ENCODE peak calls at places on chromosomes 1 and 21, in nine cellular contexts. K is transverse colon, W is IMR-90, B is ovary, G is heart left ventricle, E is prostate gland, L is breast epithelium, A is stomach, J is uterus. F is an unnamed sample.

GRCh38 chr1:94866178-94866822 is 46.1 kb downstream of the SLC44A3 start:
- DNase-seq in K (no peak), W (peak; percentile 86), B (no peak), G (no peak), E (no peak), L (no peak), A (no peak), J (no peak), F (no peak)

GRCh38 chr1:181141431-181141910 is 53.0 kb downstream of the IER5 start:
- DNase-seq in K (peak; percentile 25), W (peak; percentile 95), B (no peak), G (no peak), E (no peak), L (no peak), A (peak; percentile 39), J (no peak), F (no peak)

GRCh38 chr1:14296795-14297194 is 301.7 kb upstream of the KAZN start:
- DNase-seq in K (no peak), W (peak; percentile 11), B (no peak), G (no peak), E (no peak), L (no peak), A (no peak), J (no peak), F (no peak)

GRCh38 chr1:60989745-60990718 is 92.3 kb upstream of the NFIA start:
- DNase-seq in K (no peak), W (peak; percentile 83), B (peak; percentile 52), G (no peak), E (no peak), L (no peak), A (no peak), J (peak; percentile 67), F (peak; percentile 19)

GRCh38 chr1:64043976-64044375 is 159.4 kb upstream of the UBE2U start:
- DNase-seq in K (no peak), W (peak; percentile 31), B (no peak), G (no peak), E (no peak), L (no peak), A (no peak), J (peak; percentile 17), F (no peak)

GRCh38 chr1:109499081-109499480 is 5.2 kb downstream of the CYB561D1 start:
- DNase-seq in K (no peak), W (no peak), B (no peak), G (no peak), E (no peak), L (no peak), A (no peak), J (no peak), F (no peak)

GRCh38 chr1:194568610-194569009 is 1382.2 kb upstream of the B3GALT2 start:
- DNase-seq in K (no peak), W (peak; percentile 12), B (no peak), G (no peak), E (no peak), L (no peak), A (no peak), J (no peak), F (no peak)

GRCh38 chr1:113226118-113226517 is 153.1 kb downstream of the LRIG2 start:
- DNase-seq in K (peak; percentile 44), W (no peak), B (peak; percentile 54), G (no peak), E (no peak), L (no peak), A (no peak), J (no peak), F (no peak)

GRCh38 chr1:212430416-212430815 is 2.3 kb upstream of the NENF start:
- DNase-seq in K (no peak), W (peak; percentile 85), B (no peak), G (no peak), E (no peak), L (no peak), A (no peak), J (no peak), F (no peak)

GRCh38 chr1:58936973-58937372 is 153.1 kb upstream of the JUN start:
- DNase-seq in K (no peak), W (no peak), B (no peak), G (no peak), E (no peak), L (no peak), A (no peak), J (no peak), F (no peak)

GRCh38 chr1:25702101-25702775 is 85.6 kb downstream of the MAN1C1 start:
- DNase-seq in K (no peak), W (peak; percentile 57), B (no peak), G (no peak), E (no peak), L (no peak), A (no peak), J (peak; percentile 46), F (no peak)

GRCh38 chr1:241957692-241958494 is at the start of gene BECN2:
- DNase-seq in K (no peak), W (no peak), B (no peak), G (no peak), E (no peak), L (no peak), A (no peak), J (no peak), F (no peak)

GRCh38 chr1:3352084-3352951 is 102.1 kb upstream of the ARHGEF16 start:
- DNase-seq in K (peak; percentile 39), W (peak; percentile 18), B (peak; percentile 84), G (no peak), E (peak; percentile 35), L (no peak), A (no peak), J (peak; percentile 85), F (no peak)

GRCh38 chr1:200022239-200022804 is 5.2 kb upstream of the NR5A2 start:
- DNase-seq in K (no peak), W (no peak), B (no peak), G (no peak), E (no peak), L (no peak), A (no peak), J (no peak), F (no peak)

GRCh38 chr1:6348511-6349191 is 44.9 kb downstream of the ACOT7 start:
- DNase-seq in K (peak; percentile 43), W (peak; percentile 32), B (no peak), G (no peak), E (no peak), L (no peak), A (peak; percentile 41), J (no peak), F (no peak)

GRCh38 chr1:3174487-3175247 is 105.7 kb downstream of the PRDM16 start:
- DNase-seq in K (peak; percentile 38), W (no peak), B (peak; percentile 76), G (peak; percentile 80), E (peak; percentile 91), L (peak; percentile 81), A (peak; percentile 90), J (peak; percentile 56), F (peak; percentile 57)

GRCh38 chr21:37582613-37583012 is 216.0 kb downstream of the DYRK1A start:
- DNase-seq in K (no peak), W (peak; percentile 77), B (no peak), G (no peak), E (peak; percentile 12), L (no peak), A (no peak), J (peak; percentile 27), F (peak; percentile 22)
- TF ChIP-seq CTCF in K (peak; percentile 33), W (peak; percentile 85), B (peak; percentile 46), G (peak; percentile 42), E (no peak), L (peak; percentile 45), A (peak; percentile 46), J (peak; percentile 67), F (peak; percentile 75)

DNA sequence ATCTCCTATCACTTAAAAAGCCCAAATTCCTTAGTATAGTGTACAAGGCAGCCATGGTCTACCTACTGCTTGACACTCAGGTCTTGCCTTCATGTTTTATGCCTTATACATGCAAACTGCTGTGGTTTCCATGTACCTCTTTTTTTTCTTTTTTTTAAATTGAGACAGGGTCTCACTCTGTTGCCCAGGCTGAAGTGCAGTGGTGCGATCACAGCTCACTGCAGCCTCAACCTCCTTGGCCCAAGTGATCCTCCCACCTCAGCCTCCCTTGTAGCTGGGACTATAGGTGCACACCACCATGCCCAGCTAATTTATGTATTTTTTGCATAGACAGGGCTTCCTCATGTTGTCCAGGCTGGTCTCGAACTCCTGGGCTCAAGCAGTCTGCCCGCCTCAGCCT is 8.0 kb downstream of the CD55 start:
- DNase-seq in K (no peak), W (no peak), B (no peak), G (no peak), E (no peak), L (no peak), A (no peak), J (no peak), F (no peak)
- TF ChIP-seq POLR2A in K (no peak), W (no peak), B (no peak), G (no peak), E (no peak), L (no peak), A (no peak), J (no peak), F (no peak)

DNA sequence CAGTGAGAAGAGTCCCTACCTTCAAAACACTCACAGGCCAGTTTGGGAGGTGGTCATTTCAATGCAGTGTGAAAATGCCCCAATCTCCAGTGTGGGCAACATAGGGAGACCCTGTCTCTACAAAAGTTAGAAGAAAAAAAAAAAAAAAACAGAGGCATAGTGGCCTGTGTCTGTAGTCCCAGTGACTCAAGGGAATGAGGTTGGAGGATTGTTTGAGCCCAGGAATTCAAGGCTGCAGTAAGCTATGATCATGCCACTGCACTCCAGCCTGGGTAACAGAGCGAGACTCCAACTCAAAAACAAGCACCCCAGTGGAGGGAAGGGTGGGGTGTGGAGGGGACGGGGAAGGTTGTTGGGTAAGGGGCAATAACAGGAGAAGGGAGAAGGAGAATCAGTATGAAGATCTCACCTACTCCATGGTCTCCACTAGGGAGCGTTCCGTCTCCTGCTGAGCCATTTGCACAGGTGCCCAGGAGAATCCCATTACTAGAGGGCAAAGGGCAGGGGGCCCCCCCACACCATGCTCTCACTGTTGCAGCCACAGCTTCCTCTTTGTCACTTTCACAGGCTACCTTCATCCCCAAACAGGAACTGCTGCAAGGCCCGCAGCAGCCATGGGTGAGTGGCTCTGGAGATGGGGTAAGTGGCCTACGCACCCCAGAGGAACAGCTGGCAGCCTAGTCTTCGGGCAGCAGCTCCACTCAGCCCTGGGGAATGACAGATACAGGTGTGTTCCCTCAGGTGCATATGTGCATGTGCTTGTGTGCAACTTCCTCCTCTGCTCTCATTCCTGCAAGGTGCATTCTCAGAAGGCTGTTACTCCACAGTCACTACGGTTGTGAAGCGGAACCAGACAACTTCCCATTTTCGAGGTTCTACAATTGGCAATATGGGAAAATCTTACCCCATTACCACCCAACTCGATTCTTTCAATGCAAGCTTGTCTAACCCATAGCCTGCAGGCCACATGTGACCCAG is 87.9 kb upstream of the LYST start:
- DNase-seq in K (peak; percentile 54), W (peak; percentile 34), B (no peak), G (peak; percentile 68), E (no peak), L (no peak), A (no peak), J (no peak), F (no peak)
- H3K4me3 ChIP-seq in K (no peak overlapping the region), W (no peak overlapping the region), B (no peak overlapping the region), G (no peak overlapping the region), E (no peak overlapping the region), L (no peak overlapping the region), A (no peak overlapping the region), J (no peak overlapping the region), F (no peak overlapping the region)

DNA sequence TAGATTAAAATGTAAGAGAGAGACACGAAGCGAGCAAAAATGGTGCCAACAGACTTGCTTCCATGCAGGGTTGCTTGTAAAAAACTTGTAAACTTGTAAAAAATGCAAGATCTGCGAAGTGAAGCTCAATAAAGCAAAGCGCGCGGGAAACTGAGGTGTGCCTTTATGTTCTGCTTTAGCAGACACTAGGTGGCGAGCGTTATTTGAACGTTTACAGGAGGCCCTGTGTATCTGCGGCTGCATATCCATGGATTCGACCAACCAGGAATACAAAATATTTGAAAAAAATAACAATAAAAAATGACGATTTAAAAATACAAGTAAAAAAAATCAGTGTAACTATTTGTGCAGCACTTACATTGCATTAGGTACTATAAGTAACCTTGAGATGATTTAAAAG is 1.5 kb downstream of the UBE2G2 start:
- DNase-seq in K (no peak), W (peak; percentile 59), B (no peak), G (no peak), E (no peak), L (no peak), A (peak; percentile 38), J (no peak), F (no peak)
- TF ChIP-seq CTCF in K (peak; percentile 43), W (peak; percentile 40), B (no peak), G (no peak), E (no peak), L (no peak), A (peak; percentile 21), J (no peak), F (peak; percentile 15)

F was measured in gastrocnemius medialis.